ENCODE peak calls at places on chromosome 21, in nine cellular contexts. C, I, J, T, N, P, H, M and X are unnamed samples.

GRCh38 chr21:29477347-29477746 is 178.6 kb downstream of the BACH1 start:
- DNase-seq in C (no peak), I (no peak), J (no peak), T (no peak), N (no peak), P (no peak), H (no peak), M (no peak), X (no peak)

GRCh38 chr21:26389971-26390641 is 183.0 kb downstream of the CYYR1 start:
- DNase-seq in C (no peak), I (peak; percentile 61), J (peak; percentile 83), T (no peak), N (no peak), P (no peak), H (no peak), M (no peak), X (no peak)

GRCh38 chr21:27759091-27759659 is 792.3 kb upstream of the ADAMTS5 start:
- DNase-seq in C (no peak), I (no peak), J (no peak), T (no peak), N (peak; percentile 3), P (no peak), H (peak; percentile 71), M (no peak), X (peak; percentile 39)

GRCh38 chr21:36255650-36256047 is 64.3 kb upstream of the MORC3 start:
- DNase-seq in C (no peak), I (no peak), J (peak; percentile 88), T (no peak), N (no peak), P (peak; percentile 41), H (no peak), M (no peak), X (no peak)

GRCh38 chr21:29499734-29500343 is 201.1 kb downstream of the BACH1 start:
- DNase-seq in C (no peak), I (peak; percentile 55), J (no peak), T (no peak), N (peak; percentile 2), P (no peak), H (peak; percentile 79), M (no peak), X (peak; percentile 23)

GRCh38 chr21:35048183-35048601 is 910 bp downstream of the RUNX1 start:
- DNase-seq in C (no peak), I (no peak), J (peak; percentile 66), T (no peak), N (peak; percentile 23), P (no peak), H (no peak), M (no peak), X (peak; percentile 16)

GRCh38 chr21:36115138-36115710 is 19.7 kb upstream of the CBR3 start:
- DNase-seq in C (no peak), I (no peak), J (no peak), T (no peak), N (no peak), P (no peak), H (no peak), M (no peak), X (no peak)

GRCh38 chr21:35485364-35485763 is 436.3 kb upstream of the RUNX1 start:
- DNase-seq in C (no peak), I (no peak), J (no peak), T (no peak), N (no peak), P (no peak), H (no peak), M (no peak), X (no peak)

GRCh38 chr21:42002421-42002958 is 7.7 kb downstream of the ZBTB21 start:
- DNase-seq in C (no peak), I (peak; percentile 95), J (no peak), T (no peak), N (peak; percentile 90), P (no peak), H (no peak), M (no peak), X (no peak)

GRCh38 chr21:32520885-32521735 is 64.2 kb downstream of the TCP10L start:
- DNase-seq in C (no peak), I (peak; percentile 98), J (no peak), T (peak; percentile 88), N (peak; percentile 73), P (no peak), H (no peak), M (peak; percentile 91), X (peak; percentile 78)

GRCh38 chr21:16069713-16070112 is 339.9 kb downstream of the USP25 start:
- DNase-seq in C (no peak), I (peak; percentile 71), J (no peak), T (no peak), N (no peak), P (no peak), H (no peak), M (no peak), X (no peak)

GRCh38 chr21:16072176-16072575 is 342.4 kb downstream of the USP25 start:
- DNase-seq in C (no peak), I (peak; percentile 34), J (no peak), T (no peak), N (no peak), P (no peak), H (no peak), M (no peak), X (no peak)

GRCh38 chr21:16071082-16071481 is 341.3 kb downstream of the USP25 start:
- DNase-seq in C (no peak), I (peak; percentile 69), J (no peak), T (no peak), N (no peak), P (no peak), H (no peak), M (peak; percentile 63), X (no peak)

GRCh38 chr21:16071761-16072160 is 342.0 kb downstream of the USP25 start:
- DNase-seq in C (no peak), I (no peak), J (no peak), T (no peak), N (no peak), P (no peak), H (no peak), M (no peak), X (no peak)

GRCh38 chr21:16070207-16070651 is 340.4 kb downstream of the USP25 start:
- DNase-seq in C (no peak), I (peak; percentile 48), J (no peak), T (no peak), N (no peak), P (no peak), H (no peak), M (no peak), X (no peak)
- TF ChIP-seq CTCF in C (no peak), I (peak; percentile 41), J (no peak), T (no peak), N (no peak), P (no peak), H (no peak), M (no peak), X (no peak)

GRCh38 chr21:39156024-39156423 is 27.2 kb downstream of the PSMG1 start:
- DNase-seq in C (no peak), I (no peak), J (no peak), T (no peak), N (no peak), P (no peak), H (no peak), M (no peak), X (no peak)

GRCh38 chr21:39150316-39150715 is 32.9 kb downstream of the PSMG1 start:
- DNase-seq in C (no peak), I (no peak), J (no peak), T (no peak), N (no peak), P (no peak), H (no peak), M (no peak), X (no peak)

GRCh38 chr21:39155578-39155977 is 27.7 kb downstream of the PSMG1 start:
- DNase-seq in C (no peak), I (no peak), J (no peak), T (no peak), N (no peak), P (no peak), H (no peak), M (no peak), X (no peak)

GRCh38 chr21:39153842-39154241 is 29.4 kb downstream of the PSMG1 start:
- DNase-seq in C (no peak), I (no peak), J (no peak), T (no peak), N (no peak), P (no peak), H (no peak), M (no peak), X (no peak)

DNA sequence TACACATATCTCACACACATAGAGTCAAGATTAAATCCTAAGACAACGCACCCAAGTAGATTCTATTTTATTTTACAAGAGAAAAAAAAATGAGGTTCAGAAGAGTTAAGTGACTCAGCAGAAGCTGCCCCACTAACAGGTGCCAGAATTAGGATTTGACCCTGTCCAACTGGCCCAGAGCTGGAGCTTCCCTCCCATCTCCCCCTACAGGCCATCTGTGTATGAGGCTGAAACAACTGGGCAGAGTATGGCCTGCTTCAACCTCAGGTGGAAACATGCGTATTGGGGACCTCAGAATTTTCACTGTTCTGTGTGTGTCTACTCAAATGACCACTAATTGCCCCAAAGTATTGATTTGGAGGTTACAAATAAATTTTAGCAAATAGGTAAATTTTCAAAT is 29.9 kb downstream of the PSMG1 start:
- DNase-seq in C (no peak), I (peak; percentile 24), J (peak; percentile 25), T (no peak), N (peak; percentile 10), P (no peak), H (no peak), M (no peak), X (no peak)
- TF ChIP-seq CTCF in C (peak; percentile 29), I (peak; percentile 51), J (peak; percentile 55), T (no peak), N (peak; percentile 19), P (peak; percentile 27), H (peak; percentile 72), M (no peak), X (no peak)

GRCh38 chr21:37873655-37874054 is 42.6 kb downstream of the KCNJ6 start:
- DNase-seq in C (no peak), I (no peak), J (no peak), T (no peak), N (no peak), P (no peak), H (no peak), M (no peak), X (no peak)
- TF ChIP-seq CTCF in C (no peak), I (peak; percentile 14), J (no peak), T (no peak), N (peak; percentile 7), P (no peak), H (peak; percentile 55), M (no peak), X (no peak)

GRCh38 chr21:44510109-44510507 is 29.9 kb downstream of the KRTAP10-1 start:
- DNase-seq in C (no peak), I (no peak), J (no peak), T (no peak), N (no peak), P (no peak), H (no peak), M (no peak), X (no peak)

GRCh38 chr21:44510508-44511218 is 29.3 kb downstream of the KRTAP10-1 start:
- DNase-seq in C (peak; percentile 85), I (peak; percentile 17), J (peak; percentile 77), T (no peak), N (peak; percentile 52), P (peak; percentile 91), H (peak; percentile 85), M (no peak), X (peak; percentile 70)

GRCh38 chr21:44508711-44509445 is 31.1 kb downstream of the KRTAP10-1 start:
- DNase-seq in C (no peak), I (no peak), J (no peak), T (no peak), N (no peak), P (no peak), H (no peak), M (no peak), X (no peak)

GRCh38 chr21:44508426-44508710 is 31.6 kb downstream of the KRTAP10-1 start:
- DNase-seq in C (no peak), I (no peak), J (no peak), T (no peak), N (no peak), P (no peak), H (no peak), M (no peak), X (no peak)

GRCh38 chr21:44509539-44509938 is 30.5 kb downstream of the KRTAP10-1 start:
- DNase-seq in C (no peak), I (no peak), J (peak; percentile 47), T (no peak), N (peak; percentile 7), P (no peak), H (no peak), M (no peak), X (peak; percentile 96)
- TF ChIP-seq CTCF in C (no peak), I (no peak), J (peak; percentile 61), T (no peak), N (peak; percentile 7), P (no peak), H (no peak), M (no peak), X (peak; percentile 85)